ENCODE peak calls at places on chromosomes 2 and 18, in ten cellular contexts. I, X, B, E, J, C, V, L, R and Z are unnamed samples.

GRCh38 chr2:169808211-169808610 is 9.5 kb downstream of the SSB start:
- DNase-seq in V (no peak), R (peak), X (no peak), J (no peak), E (no peak), I (no peak), C (no peak), L (no peak), B (no peak), Z (no peak)

GRCh38 chr2:75447168-75447567 is 113.6 kb downstream of the EVA1A start:
- DNase-seq in L (no peak), B (no peak), R (no peak), X (no peak), E (no peak), C (no peak), V (no peak), J (no peak), I (no peak), Z (no peak)

GRCh38 chr2:192128655-192129054 is 66.1 kb downstream of the TMEFF2 start:
- DNase-seq in I (no peak), B (no peak), E (no peak), X (no peak), J (no peak), V (no peak), R (peak), L (no peak), C (no peak), Z (no peak)

GRCh38 chr2:121999273-121999672 is 243.8 kb downstream of the TSN start:
- DNase-seq in V (no peak), L (no peak), B (no peak), X (no peak), R (peak), J (no peak), I (no peak), C (no peak), E (no peak), Z (no peak)

GRCh38 chr2:70981866-70982810 is 3.7 kb downstream of the ANKRD53 start:
- DNase-seq in X (no peak), R (no peak), C (no peak), E (no peak), J (no peak), I (peak), B (no peak), L (no peak), V (no peak), Z (peak)

GRCh38 chr2:64402876-64403275 is 51.1 kb upstream of the LGALSL start:
- DNase-seq in X (no peak), L (no peak), I (no peak), B (no peak), E (peak), V (no peak), C (no peak), J (no peak), R (peak), Z (no peak)

GRCh38 chr2:223811757-223812156 is 25.6 kb downstream of the AP1S3 start:
- DNase-seq in I (no peak), R (peak), V (no peak), J (no peak), B (no peak), C (no peak), E (peak), L (no peak), X (no peak), Z (no peak)

GRCh38 chr2:64263315-64263714 is 119.1 kb upstream of the PELI1 start:
- DNase-seq in J (no peak), R (peak), B (no peak), E (peak), L (peak), I (no peak), V (peak), X (no peak), C (no peak), Z (no peak)

GRCh38 chr2:27501042-27501441 is 4.4 kb downstream of the GCKR start:
- DNase-seq in V (no peak), L (no peak), E (no peak), R (no peak), X (no peak), I (no peak), J (no peak), B (no peak), C (no peak), Z (no peak)

GRCh38 chr2:15170068-15170775 is 390.9 kb downstream of the NBAS start:
- DNase-seq in X (no peak), I (no peak), B (no peak), E (peak), J (no peak), R (peak), C (no peak), V (no peak), L (peak), Z (no peak)

GRCh38 chr2:132390076-132390475 is 26.5 kb upstream of the GPR39 start:
- DNase-seq in J (no peak), V (no peak), B (no peak), E (no peak), L (no peak), I (no peak), X (no peak), R (no peak), C (no peak), Z (no peak)

GRCh38 chr18:51437280-51438271 is 240.1 kb upstream of the MEX3C start:
- DNase-seq in X (no peak), C (no peak), I (no peak), B (no peak), L (no peak), J (no peak), E (no peak), V (no peak), R (no peak), Z (no peak)

GRCh38 chr2:11842324-11842723 is 95.9 kb downstream of the LPIN1 start:
- DNase-seq in I (no peak), J (no peak), R (no peak), C (no peak), B (no peak), V (no peak), X (no peak), L (no peak), E (no peak), Z (no peak)

GRCh38 chr18:37309059-37309458 is 256.5 kb downstream of the CELF4 start:
- DNase-seq in L (no peak), R (no peak), J (no peak), V (no peak), I (no peak), X (no peak), C (no peak), B (no peak), E (no peak), Z (no peak)

GRCh38 chr2:209577376-209578357 is 153.8 kb downstream of the MAP2 start:
- DNase-seq in I (no peak), L (no peak), C (peak), J (no peak), B (no peak), V (no peak), X (no peak), R (peak), E (no peak), Z (no peak)